ENCODE peak calls at places on chromosomes 2 and 18, in ten cellular contexts. A, Y, X, G, T, N, E, U, Z and Q are unnamed samples.
A peak's percentile ranks its signal among the peaks of the same experiment; 100 is the strongest.

GRCh38 chr2:152594792-152595191 is 122.5 kb downstream of the PRPF40A start:
- DNase-seq in A (no peak), Y (no peak), X (no peak), G (no peak), T (no peak), N (no peak), E (no peak), U (no peak), Z (no peak), Q (peak; percentile 89)

GRCh38 chr2:71426721-71427120 is 26.6 kb upstream of the DYSF start:
- DNase-seq in A (no peak), Y (no peak), X (no peak), G (no peak), T (no peak), N (no peak), E (no peak), U (no peak), Z (no peak), Q (no peak)

GRCh38 chr2:102486941-102487702 is 14.1 kb downstream of the SLC9A4 start:
- DNase-seq in A (no peak), Y (no peak), X (no peak), G (no peak), T (no peak), N (no peak), E (no peak), U (no peak), Z (no peak), Q (no peak)

GRCh38 chr2:17476060-17476459 is 42.2 kb downstream of the RAD51AP2 start:
- DNase-seq in A (no peak), Y (no peak), X (no peak), G (no peak), T (no peak), N (no peak), E (no peak), U (no peak), Z (no peak), Q (no peak)

GRCh38 chr2:121211689-121212151 is 73.3 kb downstream of the TFCP2L1 start:
- DNase-seq in A (no peak), Y (no peak), X (no peak), G (peak; percentile 49), T (no peak), N (no peak), E (no peak), U (no peak), Z (no peak), Q (no peak)

GRCh38 chr2:88139804-88140203 is 11.9 kb upstream of the FABP1 start:
- DNase-seq in A (no peak), Y (no peak), X (no peak), G (no peak), T (no peak), N (no peak), E (no peak), U (no peak), Z (no peak), Q (no peak)

GRCh38 chr2:29583548-29584121 is 337.8 kb downstream of the ALK start:
- DNase-seq in A (no peak), Y (no peak), X (no peak), G (no peak), T (no peak), N (no peak), E (no peak), U (no peak), Z (no peak), Q (no peak)

GRCh38 chr2:221461911-221462310 is 110.2 kb downstream of the EPHA4 start:
- DNase-seq in A (no peak), Y (no peak), X (no peak), G (no peak), T (no peak), N (no peak), E (no peak), U (no peak), Z (no peak), Q (no peak)

GRCh38 chr18:26579941-26580618 is 31.7 kb upstream of the KCTD1 start:
- DNase-seq in A (no peak), Y (no peak), X (no peak), G (peak; percentile 27), T (no peak), N (no peak), E (no peak), U (no peak), Z (no peak), Q (no peak)

GRCh38 chr2:205405752-205406151 is 276.5 kb upstream of the NRP2 start:
- DNase-seq in A (no peak), Y (no peak), X (no peak), G (no peak), T (no peak), N (peak; percentile 75), E (no peak), U (no peak), Z (no peak), Q (no peak)

GRCh38 chr2:1693723-1694122 is 50.6 kb downstream of the PXDN start:
- DNase-seq in A (no peak), Y (no peak), X (no peak), G (no peak), T (no peak), N (no peak), E (no peak), U (no peak), Z (no peak), Q (no peak)

GRCh38 chr2:121576263-121576662 is 45.6 kb downstream of the RNU4ATAC start:
- DNase-seq in A (no peak), Y (no peak), X (no peak), G (no peak), T (no peak), N (no peak), E (no peak), U (no peak), Z (no peak), Q (no peak)

GRCh38 chr18:74234326-74235171 is 57.2 kb downstream of the CYB5A start:
- DNase-seq in A (no peak), Y (no peak), X (no peak), G (peak; percentile 50), T (peak; percentile 49), N (no peak), E (no peak), U (no peak), Z (no peak), Q (no peak)

GRCh38 chr2:233354971-233355574 is 779 bp downstream of the DGKD start:
- DNase-seq in A (no peak), Y (no peak), X (no peak), G (peak; percentile 61), T (no peak), N (no peak), E (peak; percentile 27), U (no peak), Z (no peak), Q (no peak)

GRCh38 chr2:74031203-74031602 is 46.5 kb downstream of the TET3 start:
- DNase-seq in A (no peak), Y (no peak), X (no peak), G (no peak), T (no peak), N (no peak), E (no peak), U (no peak), Z (no peak), Q (no peak)

GRCh38 chr2:9629222-9630000 is 1.4 kb downstream of the YWHAQ start:
- DNase-seq in A (no peak), Y (no peak), X (no peak), G (no peak), T (peak; percentile 47), N (no peak), E (peak; percentile 24), U (no peak), Z (no peak), Q (no peak)

GRCh38 chr2:23383087-23383486 is 1.9 kb upstream of the KLHL29 start:
- DNase-seq in A (no peak), Y (no peak), X (no peak), G (no peak), T (no peak), N (no peak), E (no peak), U (no peak), Z (no peak), Q (no peak)

GRCh38 chr2:122988395-122989221 is 1036.5 kb upstream of the CNTNAP5 start:
- DNase-seq in A (no peak), Y (no peak), X (no peak), G (no peak), T (no peak), N (no peak), E (no peak), U (no peak), Z (no peak), Q (no peak)

GRCh38 chr2:20656561-20656960 is 5.7 kb upstream of the HS1BP3 start:
- DNase-seq in A (no peak), Y (no peak), X (no peak), G (no peak), T (no peak), N (no peak), E (no peak), U (no peak), Z (peak; percentile 62), Q (no peak)

GRCh38 chr18:29156531-29156930 is 979.6 kb upstream of the CDH2 start:
- DNase-seq in A (no peak), Y (no peak), X (no peak), G (no peak), T (no peak), N (no peak), E (no peak), U (no peak), Z (no peak), Q (no peak)

GRCh38 chr2:102251042-102251848 is 60.1 kb upstream of the IL1RL1 start:
- DNase-seq in A (peak; percentile 66), Y (peak; percentile 49), X (no peak), G (peak; percentile 73), T (peak; percentile 34), N (no peak), E (peak; percentile 57), U (peak; percentile 47), Z (peak; percentile 91), Q (no peak)

GRCh38 chr18:79275992-79276391 is 119.7 kb upstream of the NFATC1 start:
- DNase-seq in A (no peak), Y (no peak), X (no peak), G (no peak), T (no peak), N (no peak), E (peak; percentile 69), U (no peak), Z (no peak), Q (no peak)

GRCh38 chr2:147910990-147911473 is 66.2 kb downstream of the ACVR2A start:
- DNase-seq in A (no peak), Y (no peak), X (no peak), G (no peak), T (peak; percentile 61), N (peak; percentile 41), E (peak; percentile 72), U (peak; percentile 16), Z (no peak), Q (no peak)

GRCh38 chr2:65746919-65747678 is 314.7 kb upstream of the SPRED2 start:
- DNase-seq in A (no peak), Y (no peak), X (no peak), G (no peak), T (no peak), N (no peak), E (no peak), U (no peak), Z (no peak), Q (no peak)

GRCh38 chr2:25098558-25099486 is 56.9 kb downstream of the EFR3B start:
- DNase-seq in A (no peak), Y (no peak), X (no peak), G (peak; percentile 8), T (no peak), N (no peak), E (no peak), U (no peak), Z (no peak), Q (no peak)

GRCh38 chr2:88874063-88874657 is 182.7 kb downstream of the RPIA start:
- DNase-seq in A (no peak), Y (no peak), X (no peak), G (no peak), T (peak; percentile 74), N (peak; percentile 14), E (peak; percentile 63), U (peak; percentile 30), Z (no peak), Q (no peak)